ENCODE peak calls at places on chromosomes 4 and X, in five cellular contexts. One of them, this sample, is unnamed.

GRCh38 chr4:184343400-184344177 is 125.9 kb upstream of the ENPP6 start:
- DNase-seq in Peyer's patch: peak; percentile 84
- DNase-seq in posterior cingulate gyrus: peak; percentile 96
- DNase-seq in AG09309: no peak
- DNase-seq in right lobe of liver: peak; percentile 74
- DNase-seq in this sample: peak; percentile 31

GRCh38 chr4:187565416-187565815 is 430.2 kb upstream of the ZFP42 start:
- DNase-seq in right lobe of liver: no peak
- DNase-seq in Peyer's patch: no peak
- DNase-seq in AG09309: no peak
- DNase-seq in posterior cingulate gyrus: peak; percentile 63
- DNase-seq in this sample: no peak

GRCh38 chr4:2937146-2937857 is 25.9 kb downstream of the NOP14 start:
- DNase-seq in Peyer's patch: peak; percentile 47
- DNase-seq in right lobe of liver: peak; percentile 85
- DNase-seq in posterior cingulate gyrus: peak; percentile 73
- DNase-seq in AG09309: no peak
- DNase-seq in this sample: no peak

GRCh38 chr4:108685036-108685686 is 34.8 kb downstream of the OSTC start:
- DNase-seq in posterior cingulate gyrus: no peak
- DNase-seq in right lobe of liver: no peak
- DNase-seq in AG09309: no peak
- DNase-seq in Peyer's patch: no peak
- DNase-seq in this sample: no peak

GRCh38 chr4:71460368-71460767 is 121.5 kb downstream of the SLC4A4 start:
- DNase-seq in Peyer's patch: no peak
- DNase-seq in right lobe of liver: no peak
- DNase-seq in AG09309: no peak
- DNase-seq in posterior cingulate gyrus: no peak
- DNase-seq in this sample: no peak

GRCh38 chr4:67933755-67934154 is 29.5 kb downstream of the TMPRSS11A start:
- DNase-seq in posterior cingulate gyrus: no peak
- DNase-seq in AG09309: no peak
- DNase-seq in right lobe of liver: no peak
- DNase-seq in Peyer's patch: no peak
- DNase-seq in this sample: no peak

GRCh38 chr4:38382492-38382891 is 281.5 kb upstream of the KLF3 start:
- DNase-seq in Peyer's patch: no peak
- DNase-seq in right lobe of liver: no peak
- DNase-seq in posterior cingulate gyrus: no peak
- DNase-seq in AG09309: no peak
- DNase-seq in this sample: no peak

GRCh38 chr4:129218897-129219296 is 122.9 kb downstream of the C4orf33 start:
- DNase-seq in Peyer's patch: no peak
- DNase-seq in right lobe of liver: no peak
- DNase-seq in posterior cingulate gyrus: no peak
- DNase-seq in AG09309: no peak
- DNase-seq in this sample: no peak

GRCh38 chr4:137124278-137124932 is 407.9 kb downstream of the PCDH18 start:
- DNase-seq in AG09309: peak; percentile 60
- DNase-seq in Peyer's patch: no peak
- DNase-seq in right lobe of liver: no peak
- DNase-seq in posterior cingulate gyrus: no peak
- DNase-seq in this sample: peak; percentile 48

GRCh38 chr4:147542229-147542990 is 61.5 kb downstream of the EDNRA start:
- DNase-seq in right lobe of liver: no peak
- DNase-seq in Peyer's patch: no peak
- DNase-seq in AG09309: no peak
- DNase-seq in posterior cingulate gyrus: no peak
- DNase-seq in this sample: no peak

GRCh38 chr4:53563824-53564223 is 27.5 kb downstream of the LNX1 start:
- DNase-seq in posterior cingulate gyrus: peak; percentile 94
- DNase-seq in right lobe of liver: no peak
- DNase-seq in Peyer's patch: no peak
- DNase-seq in AG09309: peak; percentile 31
- DNase-seq in this sample: peak; percentile 66

GRCh38 chr4:89064848-89065247 is 7.9 kb upstream of the FAM13A start:
- DNase-seq in right lobe of liver: no peak
- DNase-seq in AG09309: no peak
- DNase-seq in Peyer's patch: no peak
- DNase-seq in posterior cingulate gyrus: no peak
- DNase-seq in this sample: no peak

GRCh38 chr4:188819243-188819642 is 680.0 kb downstream of the TRIML1 start:
- DNase-seq in Peyer's patch: no peak
- DNase-seq in AG09309: no peak
- DNase-seq in posterior cingulate gyrus: no peak
- DNase-seq in right lobe of liver: no peak
- DNase-seq in this sample: no peak

GRCh38 chrX:102067966-102068723 is 57.3 kb upstream of the TCEAL2 start:
- DNase-seq in Peyer's patch: no peak
- DNase-seq in right lobe of liver: no peak
- DNase-seq in AG09309: no peak
- DNase-seq in posterior cingulate gyrus: no peak
- DNase-seq in this sample: peak; percentile 11

GRCh38 chr4:165656399-165656798 is 216.6 kb upstream of the TLL1 start:
- DNase-seq in posterior cingulate gyrus: no peak
- DNase-seq in right lobe of liver: no peak
- DNase-seq in Peyer's patch: no peak
- DNase-seq in AG09309: no peak
- DNase-seq in this sample: no peak

GRCh38 chr4:154416183-154416543 is 75.4 kb downstream of the DCHS2 start:
- DNase-seq in AG09309: no peak
- DNase-seq in Peyer's patch: no peak
- DNase-seq in posterior cingulate gyrus: no peak
- DNase-seq in right lobe of liver: peak; percentile 24
- DNase-seq in this sample: no peak

GRCh38 chrX:124373348-124373747 is 27.0 kb downstream of the SH2D1A start:
- DNase-seq in right lobe of liver: no peak
- DNase-seq in AG09309: no peak
- DNase-seq in Peyer's patch: no peak
- DNase-seq in posterior cingulate gyrus: no peak
- DNase-seq in this sample: no peak

GRCh38 chr4:185911556-185912064 is 99.6 kb upstream of the SORBS2 start:
- DNase-seq in posterior cingulate gyrus: no peak
- DNase-seq in AG09309: no peak
- DNase-seq in Peyer's patch: no peak
- DNase-seq in right lobe of liver: no peak
- DNase-seq in this sample: no peak

GRCh38 chr4:20370284-20370683 is 118.6 kb downstream of the SLIT2 start:
- DNase-seq in posterior cingulate gyrus: no peak
- DNase-seq in right lobe of liver: no peak
- DNase-seq in Peyer's patch: no peak
- DNase-seq in AG09309: no peak
- DNase-seq in this sample: no peak

GRCh38 chr4:169795585-169795984 is 37.8 kb upstream of the HPF1 start:
- DNase-seq in Peyer's patch: no peak
- DNase-seq in right lobe of liver: no peak
- DNase-seq in posterior cingulate gyrus: no peak
- DNase-seq in AG09309: no peak
- DNase-seq in this sample: no peak

GRCh38 chr4:2243682-2244380 is 1.9 kb upstream of the HAUS3 start:
- DNase-seq in Peyer's patch: peak; percentile 69
- DNase-seq in posterior cingulate gyrus: peak; percentile 90
- DNase-seq in AG09309: no peak
- DNase-seq in right lobe of liver: peak; percentile 39
- DNase-seq in this sample: no peak

GRCh38 chr4:182103614-182104319 is 139.4 kb upstream of the TENM3 start:
- DNase-seq in Peyer's patch: no peak
- DNase-seq in right lobe of liver: no peak
- DNase-seq in AG09309: no peak
- DNase-seq in posterior cingulate gyrus: no peak
- DNase-seq in this sample: no peak

GRCh38 chr4:105088110-105088879 is 58.4 kb upstream of the TET2 start:
- DNase-seq in AG09309: peak; percentile 78
- DNase-seq in right lobe of liver: no peak
- DNase-seq in Peyer's patch: no peak
- DNase-seq in posterior cingulate gyrus: no peak
- DNase-seq in this sample: peak; percentile 90

GRCh38 chr4:1130318-1131186 is 17.2 kb upstream of the RNF212 start:
- DNase-seq in posterior cingulate gyrus: peak; percentile 94
- DNase-seq in Peyer's patch: peak; percentile 82
- DNase-seq in AG09309: peak; percentile 31
- DNase-seq in right lobe of liver: peak; percentile 62
- DNase-seq in this sample: peak; percentile 27

GRCh38 chr4:184455299-184455698 is 19.1 kb downstream of the IRF2 start:
- DNase-seq in Peyer's patch: no peak
- DNase-seq in AG09309: no peak
- DNase-seq in right lobe of liver: no peak
- DNase-seq in posterior cingulate gyrus: no peak
- DNase-seq in this sample: no peak

GRCh38 chr4:141124224-141124623 is 9.0 kb downstream of the RNF150 start:
- DNase-seq in AG09309: no peak
- DNase-seq in posterior cingulate gyrus: no peak
- DNase-seq in Peyer's patch: no peak
- DNase-seq in right lobe of liver: no peak
- DNase-seq in this sample: no peak

GRCh38 chr4:6230827-6231662 is 30.7 kb upstream of the JAKMIP1 start:
- DNase-seq in AG09309: no peak
- DNase-seq in posterior cingulate gyrus: no peak
- DNase-seq in Peyer's patch: peak; percentile 34
- DNase-seq in right lobe of liver: no peak
- DNase-seq in this sample: no peak

GRCh38 chr4:78020677-78021076 is 36.4 kb upstream of the FRAS1 start:
- DNase-seq in posterior cingulate gyrus: no peak
- DNase-seq in Peyer's patch: no peak
- DNase-seq in AG09309: no peak
- DNase-seq in right lobe of liver: no peak
- DNase-seq in this sample: no peak

GRCh38 chr4:1502976-1503375 is 96.7 kb upstream of the NKX1-1 start:
- DNase-seq in AG09309: no peak
- DNase-seq in Peyer's patch: peak; percentile 42
- DNase-seq in right lobe of liver: peak; percentile 21
- DNase-seq in posterior cingulate gyrus: peak; percentile 80
- DNase-seq in this sample: no peak

GRCh38 chr4:140330311-140330900 is 43.0 kb upstream of the SCOC start:
- DNase-seq in posterior cingulate gyrus: no peak
- DNase-seq in Peyer's patch: no peak
- DNase-seq in AG09309: no peak
- DNase-seq in right lobe of liver: no peak
- DNase-seq in this sample: no peak

GRCh38 chr4:110275871-110276270 is 77.5 kb upstream of the ELOVL6 start:
- DNase-seq in AG09309: peak; percentile 5
- DNase-seq in posterior cingulate gyrus: no peak
- DNase-seq in Peyer's patch: no peak
- DNase-seq in right lobe of liver: no peak
- DNase-seq in this sample: peak; percentile 33

GRCh38 chr4:85806346-85806745 is 331.4 kb downstream of the ARHGAP24 start:
- DNase-seq in posterior cingulate gyrus: no peak
- DNase-seq in Peyer's patch: no peak
- DNase-seq in right lobe of liver: no peak
- DNase-seq in AG09309: no peak
- DNase-seq in this sample: no peak

GRCh38 chr4:54165438-54165837 is 63.7 kb upstream of the PDGFRA start:
- DNase-seq in Peyer's patch: no peak
- DNase-seq in AG09309: peak; percentile 84
- DNase-seq in right lobe of liver: no peak
- DNase-seq in posterior cingulate gyrus: no peak
- DNase-seq in this sample: peak; percentile 82

This sample was measured in HS-27A.